ENCODE peak calls at places on chromosomes 11 and 22, in four cellular contexts. One of them, this sample, is unnamed.
A peak's percentile ranks its signal among the peaks of the same experiment; 100 is the strongest.

GRCh38 chr22:39255449-39256185 is 10.8 kb upstream of the PDGFB start:
- ATAC-seq in naive thymus-derived CD4-positive, alpha-beta T cell: no peak
- ATAC-seq in lower lobe of right lung: no peak
- ATAC-seq in mucosa of descending colon: no peak
- ATAC-seq in this sample: no peak

GRCh38 chr11:69095300-69095699 is 46.6 kb downstream of the TPCN2 start:
- ATAC-seq in mucosa of descending colon: no peak
- ATAC-seq in naive thymus-derived CD4-positive, alpha-beta T cell: no peak
- ATAC-seq in lower lobe of right lung: no peak
- ATAC-seq in this sample: no peak

GRCh38 chr11:115919341-115920086 is 415.3 kb upstream of the CADM1 start:
- ATAC-seq in naive thymus-derived CD4-positive, alpha-beta T cell: peak; percentile 65
- ATAC-seq in lower lobe of right lung: peak; percentile 82
- ATAC-seq in mucosa of descending colon: peak; percentile 51
- ATAC-seq in this sample: no peak

GRCh38 chr11:70569173-70569890 is 171.0 kb downstream of the CTTN start:
- ATAC-seq in lower lobe of right lung: no peak
- ATAC-seq in mucosa of descending colon: no peak
- ATAC-seq in naive thymus-derived CD4-positive, alpha-beta T cell: no peak
- ATAC-seq in this sample: peak; percentile 6

GRCh38 chr11:72786305-72787261 is 7.3 kb downstream of the STARD10 start:
- ATAC-seq in lower lobe of right lung: peak; percentile 67
- ATAC-seq in naive thymus-derived CD4-positive, alpha-beta T cell: no peak
- ATAC-seq in mucosa of descending colon: peak; percentile 73
- ATAC-seq in this sample: no peak

GRCh38 chr11:3950996-3951662 is 95.7 kb downstream of the STIM1 start:
- ATAC-seq in naive thymus-derived CD4-positive, alpha-beta T cell: peak; percentile 41
- ATAC-seq in lower lobe of right lung: no peak
- ATAC-seq in mucosa of descending colon: peak; percentile 22
- ATAC-seq in this sample: peak; percentile 58

GRCh38 chr11:88169881-88170280 is 5.4 kb downstream of the RAB38 start:
- ATAC-seq in naive thymus-derived CD4-positive, alpha-beta T cell: no peak
- ATAC-seq in mucosa of descending colon: no peak
- ATAC-seq in lower lobe of right lung: no peak
- ATAC-seq in this sample: no peak

GRCh38 chr11:19816040-19816439 is 103.4 kb downstream of the NAV2 start:
- ATAC-seq in lower lobe of right lung: no peak
- ATAC-seq in mucosa of descending colon: no peak
- ATAC-seq in naive thymus-derived CD4-positive, alpha-beta T cell: no peak
- ATAC-seq in this sample: no peak

GRCh38 chr11:106585061-106585460 is 433.2 kb downstream of the GUCY1A2 start:
- ATAC-seq in naive thymus-derived CD4-positive, alpha-beta T cell: no peak
- ATAC-seq in lower lobe of right lung: no peak
- ATAC-seq in mucosa of descending colon: no peak
- ATAC-seq in this sample: no peak

GRCh38 chr11:48122656-48123055 is 94.0 kb upstream of the OR4B1 start:
- ATAC-seq in naive thymus-derived CD4-positive, alpha-beta T cell: no peak
- ATAC-seq in mucosa of descending colon: no peak
- ATAC-seq in lower lobe of right lung: no peak
- ATAC-seq in this sample: no peak

GRCh38 chr11:105719073-105719846 is 109.4 kb downstream of the GRIA4 start:
- ATAC-seq in naive thymus-derived CD4-positive, alpha-beta T cell: no peak
- ATAC-seq in lower lobe of right lung: no peak
- ATAC-seq in mucosa of descending colon: peak; percentile 51
- ATAC-seq in this sample: no peak

GRCh38 chr11:30522825-30523224 is 63.3 kb downstream of the MPPED2 start:
- ATAC-seq in mucosa of descending colon: no peak
- ATAC-seq in naive thymus-derived CD4-positive, alpha-beta T cell: no peak
- ATAC-seq in lower lobe of right lung: no peak
- ATAC-seq in this sample: no peak

GRCh38 chr11:22049276-22049675 is 143.6 kb upstream of the ANO5 start:
- ATAC-seq in lower lobe of right lung: no peak
- ATAC-seq in mucosa of descending colon: no peak
- ATAC-seq in naive thymus-derived CD4-positive, alpha-beta T cell: no peak
- ATAC-seq in this sample: no peak

GRCh38 chr11:48148749-48149148 is 67.9 kb upstream of the OR4B1 start:
- ATAC-seq in lower lobe of right lung: no peak
- ATAC-seq in naive thymus-derived CD4-positive, alpha-beta T cell: no peak
- ATAC-seq in mucosa of descending colon: no peak
- ATAC-seq in this sample: no peak

GRCh38 chr22:34841321-34841901 is 224.5 kb upstream of the ISX start:
- ATAC-seq in lower lobe of right lung: no peak
- ATAC-seq in naive thymus-derived CD4-positive, alpha-beta T cell: no peak
- ATAC-seq in mucosa of descending colon: no peak
- ATAC-seq in this sample: no peak

GRCh38 chr22:46761017-46761416 is 1.4 kb upstream of the TBC1D22A start:
- ATAC-seq in lower lobe of right lung: no peak
- ATAC-seq in naive thymus-derived CD4-positive, alpha-beta T cell: no peak
- ATAC-seq in mucosa of descending colon: no peak
- ATAC-seq in this sample: no peak

GRCh38 chr11:2317354-2318050 is 15.7 kb downstream of the TSPAN32 start:
- ATAC-seq in naive thymus-derived CD4-positive, alpha-beta T cell: no peak
- ATAC-seq in lower lobe of right lung: no peak
- ATAC-seq in mucosa of descending colon: no peak
- ATAC-seq in this sample: no peak

GRCh38 chr22:44709881-44710400 is 7.9 kb downstream of the PRR5 start:
- ATAC-seq in lower lobe of right lung: peak; percentile 38
- ATAC-seq in naive thymus-derived CD4-positive, alpha-beta T cell: peak; percentile 58
- ATAC-seq in mucosa of descending colon: no peak
- ATAC-seq in this sample: no peak

GRCh38 chr22:27228771-27229170 is 571.4 kb downstream of the MIAT start:
- ATAC-seq in mucosa of descending colon: no peak
- ATAC-seq in lower lobe of right lung: no peak
- ATAC-seq in naive thymus-derived CD4-positive, alpha-beta T cell: no peak
- ATAC-seq in this sample: no peak

GRCh38 chr11:8933931-8934330 is 1.2 kb upstream of the C11orf16 start:
- ATAC-seq in mucosa of descending colon: no peak
- ATAC-seq in naive thymus-derived CD4-positive, alpha-beta T cell: no peak
- ATAC-seq in lower lobe of right lung: no peak
- ATAC-seq in this sample: no peak

GRCh38 chr11:2700415-2701211 is 819 bp upstream of the KCNQ1OT1 start:
- ATAC-seq in naive thymus-derived CD4-positive, alpha-beta T cell: no peak
- ATAC-seq in mucosa of descending colon: peak; percentile 76
- ATAC-seq in lower lobe of right lung: peak; percentile 76
- ATAC-seq in this sample: peak; percentile 56

GRCh38 chr11:28701760-28702449 is 593.7 kb downstream of the METTL15 start:
- ATAC-seq in mucosa of descending colon: peak; percentile 59
- ATAC-seq in lower lobe of right lung: no peak
- ATAC-seq in naive thymus-derived CD4-positive, alpha-beta T cell: no peak
- ATAC-seq in this sample: no peak

GRCh38 chr11:118001494-118001971 is 15.3 kb downstream of the IL10RA start:
- ATAC-seq in mucosa of descending colon: no peak
- ATAC-seq in naive thymus-derived CD4-positive, alpha-beta T cell: peak; percentile 34
- ATAC-seq in lower lobe of right lung: no peak
- ATAC-seq in this sample: no peak

GRCh38 chr22:34105461-34106062 is 185.3 kb upstream of the LARGE1 start:
- ATAC-seq in mucosa of descending colon: peak; percentile 79
- ATAC-seq in lower lobe of right lung: peak; percentile 75
- ATAC-seq in naive thymus-derived CD4-positive, alpha-beta T cell: no peak
- ATAC-seq in this sample: no peak

GRCh38 chr11:93529707-93530467 is 13.3 kb downstream of the SMCO4 start:
- ATAC-seq in lower lobe of right lung: peak; percentile 54
- ATAC-seq in mucosa of descending colon: peak; percentile 7
- ATAC-seq in naive thymus-derived CD4-positive, alpha-beta T cell: peak; percentile 52
- ATAC-seq in this sample: peak; percentile 32

GRCh38 chr22:44620129-44620840 is 81.7 kb upstream of the PRR5 start:
- ATAC-seq in lower lobe of right lung: peak; percentile 49
- ATAC-seq in mucosa of descending colon: peak; percentile 70
- ATAC-seq in naive thymus-derived CD4-positive, alpha-beta T cell: peak; percentile 88
- ATAC-seq in this sample: peak; percentile 66

GRCh38 chr11:129191649-129192048 is 476 bp downstream of the ARHGAP32 start:
- ATAC-seq in mucosa of descending colon: peak; percentile 50
- ATAC-seq in lower lobe of right lung: peak; percentile 88
- ATAC-seq in naive thymus-derived CD4-positive, alpha-beta T cell: no peak
- ATAC-seq in this sample: no peak

GRCh38 chr11:45765107-45765668 is 39.8 kb upstream of the SLC35C1 start:
- ATAC-seq in lower lobe of right lung: no peak
- ATAC-seq in naive thymus-derived CD4-positive, alpha-beta T cell: no peak
- ATAC-seq in mucosa of descending colon: no peak
- ATAC-seq in this sample: no peak

GRCh38 chr11:57276857-57277505 is 39.9 kb upstream of the APLNR start:
- ATAC-seq in naive thymus-derived CD4-positive, alpha-beta T cell: no peak
- ATAC-seq in mucosa of descending colon: peak; percentile 73
- ATAC-seq in lower lobe of right lung: peak; percentile 64
- ATAC-seq in this sample: peak; percentile 19

DNA sequence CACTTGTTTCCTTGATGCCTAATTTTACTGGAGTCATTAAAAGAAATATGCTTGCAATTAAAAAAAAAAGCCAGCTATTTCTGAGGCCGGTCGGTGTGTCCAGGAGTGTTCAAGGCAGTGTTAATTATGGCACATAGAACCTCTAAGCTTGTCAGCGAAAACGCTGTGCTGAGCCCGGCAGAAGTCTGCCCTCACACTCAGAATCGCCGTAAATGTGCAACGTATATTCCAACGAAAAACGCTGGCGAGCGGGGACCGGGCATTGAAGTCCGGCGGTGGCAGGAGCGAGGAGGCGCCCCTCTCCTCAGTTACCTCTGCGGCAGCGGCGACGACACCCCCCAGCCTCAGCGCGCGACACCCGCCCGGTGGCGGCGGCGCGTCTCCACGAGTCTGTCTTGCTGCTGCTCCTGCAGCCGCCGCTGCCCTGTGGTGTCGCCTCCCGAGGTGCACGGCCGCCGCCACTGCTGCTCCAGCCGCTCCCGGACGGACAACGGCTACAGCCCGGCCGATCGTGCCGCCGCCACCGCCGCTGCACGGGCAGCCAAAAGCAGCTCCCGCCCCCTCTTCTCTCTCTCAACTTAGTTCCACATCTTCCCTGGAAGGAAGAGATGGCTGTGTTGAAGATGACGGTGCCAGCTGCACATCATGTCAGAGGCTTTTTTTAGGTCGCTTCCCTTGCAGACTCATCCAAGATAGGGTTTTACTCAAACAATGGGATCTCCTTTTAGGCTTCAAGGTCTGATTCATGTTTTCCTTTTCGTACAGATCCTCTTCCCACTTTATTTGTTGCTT is 56.0 kb downstream of the JAM3 start:
- ATAC-seq in mucosa of descending colon: peak; percentile 67
- ATAC-seq in naive thymus-derived CD4-positive, alpha-beta T cell: peak; percentile 24
- ATAC-seq in lower lobe of right lung: peak; percentile 60
- ATAC-seq in this sample: peak; percentile 36
- H3K4me3 ChIP-seq in mucosa of descending colon: no peak overlapping the region
- H3K4me3 ChIP-seq in naive thymus-derived CD4-positive, alpha-beta T cell: no peak overlapping the region
- H3K4me3 ChIP-seq in lower lobe of right lung: peak overlapping the region; percentile 41
- H3K4me3 ChIP-seq in this sample: peak overlapping the region; percentile 33

GRCh38 chr11:577611-577894 is 1.3 kb downstream of the PHRF1 start:
- ATAC-seq in naive thymus-derived CD4-positive, alpha-beta T cell: no peak
- ATAC-seq in mucosa of descending colon: no peak
- ATAC-seq in lower lobe of right lung: no peak
- ATAC-seq in this sample: no peak

GRCh38 chr11:576791-577610 is 731 bp downstream of the PHRF1 start:
- ATAC-seq in lower lobe of right lung: no peak
- ATAC-seq in naive thymus-derived CD4-positive, alpha-beta T cell: no peak
- ATAC-seq in mucosa of descending colon: no peak
- ATAC-seq in this sample: no peak

GRCh38 chr11:579830-580601 is 3.7 kb downstream of the PHRF1 start:
- ATAC-seq in naive thymus-derived CD4-positive, alpha-beta T cell: no peak
- ATAC-seq in mucosa of descending colon: no peak
- ATAC-seq in lower lobe of right lung: no peak
- ATAC-seq in this sample: no peak

GRCh38 chr11:575996-576756 is at the start of gene PHRF1:
- ATAC-seq in mucosa of descending colon: peak; percentile 91
- ATAC-seq in naive thymus-derived CD4-positive, alpha-beta T cell: peak; percentile 93
- ATAC-seq in lower lobe of right lung: peak; percentile 93
- ATAC-seq in this sample: peak; percentile 95

DNA sequence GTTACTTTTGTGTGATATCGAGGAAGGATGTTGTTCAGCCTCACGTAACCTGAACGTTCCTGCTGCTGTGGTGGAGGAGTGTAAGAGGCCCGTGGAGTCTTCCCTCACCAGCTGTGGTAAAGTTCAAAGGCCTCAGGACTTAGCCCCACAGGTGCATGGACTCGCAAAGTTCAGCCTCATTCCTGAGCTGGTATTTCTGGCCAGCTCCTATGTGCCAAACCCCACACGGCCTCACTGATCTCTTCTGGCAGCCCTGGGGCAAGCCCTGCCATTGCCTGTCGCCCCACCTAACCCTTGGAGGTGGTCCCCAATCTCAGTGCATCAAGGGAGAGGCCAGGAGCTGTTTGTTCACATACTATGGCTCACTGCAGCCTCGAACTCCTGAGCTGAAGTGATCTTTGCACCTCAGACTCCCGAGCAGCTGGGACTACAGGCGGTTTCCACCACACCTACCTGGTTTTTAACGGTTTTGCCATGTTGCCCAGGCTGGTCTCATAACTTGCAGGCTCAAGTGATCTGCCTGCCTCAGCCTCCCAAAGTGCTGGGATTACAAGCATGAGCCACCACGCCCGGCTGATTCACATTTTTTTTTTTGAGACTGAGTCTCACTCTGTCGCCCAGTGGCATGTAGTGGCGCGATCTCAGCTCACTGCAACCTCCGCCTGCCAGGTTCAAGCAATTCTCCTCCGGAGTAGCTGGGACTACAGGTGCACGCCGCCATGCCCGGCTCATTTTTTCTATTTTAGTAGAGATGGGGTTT is 2.2 kb downstream of the PHRF1 start:
- ATAC-seq in naive thymus-derived CD4-positive, alpha-beta T cell: no peak
- ATAC-seq in lower lobe of right lung: no peak
- ATAC-seq in mucosa of descending colon: no peak
- ATAC-seq in this sample: no peak
- H3K4me3 ChIP-seq in naive thymus-derived CD4-positive, alpha-beta T cell: peak overlapping the region; percentile 70
- H3K4me3 ChIP-seq in lower lobe of right lung: no peak overlapping the region
- H3K4me3 ChIP-seq in mucosa of descending colon: no peak overlapping the region
- H3K4me3 ChIP-seq in this sample: peak overlapping the region; percentile 88

GRCh38 chr11:66204412-66204811 is 64.0 kb upstream of the RAB1B start:
- ATAC-seq in lower lobe of right lung: no peak
- ATAC-seq in naive thymus-derived CD4-positive, alpha-beta T cell: no peak
- ATAC-seq in mucosa of descending colon: no peak
- ATAC-seq in this sample: no peak
- H3K4me3 ChIP-seq in lower lobe of right lung: no peak overlapping the region
- H3K4me3 ChIP-seq in naive thymus-derived CD4-positive, alpha-beta T cell: no peak overlapping the region
- H3K4me3 ChIP-seq in mucosa of descending colon: no peak overlapping the region
- H3K4me3 ChIP-seq in this sample: no peak overlapping the region

GRCh38 chr11:16096336-16096735 is 260.0 kb downstream of the SOX6 start:
- ATAC-seq in naive thymus-derived CD4-positive, alpha-beta T cell: no peak
- ATAC-seq in lower lobe of right lung: no peak
- ATAC-seq in mucosa of descending colon: no peak
- ATAC-seq in this sample: no peak

GRCh38 chr11:16095756-16096155 is 260.6 kb downstream of the SOX6 start:
- ATAC-seq in mucosa of descending colon: no peak
- ATAC-seq in lower lobe of right lung: no peak
- ATAC-seq in naive thymus-derived CD4-positive, alpha-beta T cell: no peak
- ATAC-seq in this sample: no peak

GRCh38 chr11:16099501-16099900 is 256.8 kb downstream of the SOX6 start:
- ATAC-seq in naive thymus-derived CD4-positive, alpha-beta T cell: no peak
- ATAC-seq in lower lobe of right lung: no peak
- ATAC-seq in mucosa of descending colon: peak; percentile 82
- ATAC-seq in this sample: no peak

GRCh38 chr11:16097543-16097942 is 258.8 kb downstream of the SOX6 start:
- ATAC-seq in lower lobe of right lung: no peak
- ATAC-seq in mucosa of descending colon: peak; percentile 90
- ATAC-seq in naive thymus-derived CD4-positive, alpha-beta T cell: no peak
- ATAC-seq in this sample: no peak

GRCh38 chr11:16098827-16099226 is 257.5 kb downstream of the SOX6 start:
- ATAC-seq in naive thymus-derived CD4-positive, alpha-beta T cell: no peak
- ATAC-seq in lower lobe of right lung: no peak
- ATAC-seq in mucosa of descending colon: peak; percentile 71
- ATAC-seq in this sample: no peak
- H3K4me3 ChIP-seq in naive thymus-derived CD4-positive, alpha-beta T cell: no peak overlapping the region
- H3K4me3 ChIP-seq in lower lobe of right lung: no peak overlapping the region
- H3K4me3 ChIP-seq in mucosa of descending colon: no peak overlapping the region
- H3K4me3 ChIP-seq in this sample: no peak overlapping the region

This sample was measured in gastroesophageal sphincter.